ENCODE peak calls at places on chromosomes 4 and X, in eight cellular contexts. E is body of pancreas; Q is nephron progenitor cell; B is neural crest cell; I is GM10248; U is CD4-positive, alpha-beta T cell; L is psoas muscle; K is astrocyte of the spinal cord. Y is an unnamed sample.

GRCh38 chrX:17859609-17860178 is 1.4 kb downstream of the RAI2 start:
- DNase-seq in E (peak; percentile 58), Q (peak; percentile 14), B (no peak), I (no peak), U (peak; percentile 9), L (no peak), K (no peak), Y (no peak)

GRCh38 chr4:124828382-124828781 is 115.8 kb upstream of the ANKRD50 start:
- DNase-seq in E (no peak), Q (no peak), B (no peak), I (no peak), U (no peak), L (no peak), K (no peak), Y (no peak)

GRCh38 chr4:181674315-181674714 is 568.9 kb upstream of the TENM3 start:
- DNase-seq in E (no peak), Q (no peak), B (no peak), I (no peak), U (no peak), L (no peak), K (peak; percentile 50), Y (no peak)

GRCh38 chr4:3629665-3630064 is 97.4 kb upstream of the LRPAP1 start:
- DNase-seq in E (no peak), Q (no peak), B (no peak), I (no peak), U (no peak), L (no peak), K (no peak), Y (no peak)

GRCh38 chr4:6804082-6804752 is 21.7 kb downstream of the KIAA0232 start:
- DNase-seq in E (no peak), Q (no peak), B (no peak), I (no peak), U (no peak), L (no peak), K (no peak), Y (no peak)

GRCh38 chr4:94338681-94339351 is 3.8 kb downstream of the HPGDS start:
- DNase-seq in E (no peak), Q (no peak), B (no peak), I (no peak), U (no peak), L (no peak), K (no peak), Y (no peak)

GRCh38 chrX:132958086-132958703 is at the start of gene HS6ST2:
- DNase-seq in E (peak; percentile 31), Q (peak; percentile 71), B (peak; percentile 39), I (no peak), U (no peak), L (peak; percentile 48), K (no peak), Y (peak; percentile 52)

GRCh38 chrX:1535241-1536041 is 1.5 kb downstream of the P2RY8 start:
- DNase-seq in E (no peak), Q (no peak), B (no peak), I (peak; percentile 36), U (peak; percentile 27), L (no peak), K (no peak), Y (no peak)

GRCh38 chr4:159146007-159146330 is 43.1 kb downstream of the RAPGEF2 start:
- DNase-seq in E (no peak), Q (no peak), B (no peak), I (no peak), U (no peak), L (no peak), K (no peak), Y (no peak)

GRCh38 chr4:136709897-136710296 is 822.4 kb downstream of the PCDH18 start:
- DNase-seq in E (no peak), Q (no peak), B (no peak), I (no peak), U (no peak), L (no peak), K (no peak), Y (no peak)

GRCh38 chrX:2451456-2452316 is 49.1 kb downstream of the DHRSX start:
- DNase-seq in E (no peak), Q (no peak), B (no peak), I (no peak), U (no peak), L (no peak), K (peak; percentile 64), Y (no peak)

GRCh38 chr4:185304944-185305690 is 90.6 kb downstream of the LRP2BP start:
- DNase-seq in E (no peak), Q (no peak), B (no peak), I (peak; percentile 39), U (peak; percentile 2), L (no peak), K (peak; percentile 29), Y (no peak)

GRCh38 chr4:66575024-66575696 is 904.9 kb upstream of the EPHA5 start:
- DNase-seq in E (peak; percentile 75), Q (no peak), B (no peak), I (no peak), U (no peak), L (no peak), K (peak; percentile 97), Y (no peak)

GRCh38 chr4:170248029-170248428 is 158.3 kb upstream of the AADAT start:
- DNase-seq in E (no peak), Q (no peak), B (no peak), I (no peak), U (no peak), L (no peak), K (no peak), Y (no peak)

GRCh38 chr4:7187297-7187592 is 5.1 kb upstream of the SORCS2 start:
- DNase-seq in E (no peak), Q (no peak), B (no peak), I (no peak), U (no peak), L (peak; percentile 6), K (no peak), Y (no peak)

GRCh38 chr4:45453258-45453841 is 670.5 kb downstream of the GABRG1 start:
- DNase-seq in E (no peak), Q (peak; percentile 17), B (no peak), I (peak; percentile 22), U (no peak), L (no peak), K (peak; percentile 20), Y (no peak)

GRCh38 chr4:100870940-100871772 is 353.3 kb upstream of the EMCN start:
- DNase-seq in E (no peak), Q (no peak), B (no peak), I (no peak), U (no peak), L (no peak), K (no peak), Y (no peak)

GRCh38 chrX:69614896-69615295 is 1.0 kb upstream of the EDA start:
- DNase-seq in E (no peak), Q (no peak), B (no peak), I (no peak), U (no peak), L (no peak), K (no peak), Y (no peak)

GRCh38 chr4:23888421-23889319 is 1.2 kb downstream of the PPARGC1A start:
- DNase-seq in E (no peak), Q (peak; percentile 8), B (no peak), I (no peak), U (no peak), L (no peak), K (peak; percentile 50), Y (no peak)

GRCh38 chr4:101328063-101328602 is 19.2 kb downstream of the PPP3CA start:
- DNase-seq in E (no peak), Q (no peak), B (no peak), I (peak; percentile 26), U (no peak), L (no peak), K (no peak), Y (no peak)

GRCh38 chr4:76823516-76823915 is 74.4 kb downstream of the SOWAHB start:
- DNase-seq in E (no peak), Q (no peak), B (no peak), I (no peak), U (no peak), L (no peak), K (peak; percentile 27), Y (no peak)

GRCh38 chr4:141027421-141027820 is 105.8 kb downstream of the RNF150 start:
- DNase-seq in E (no peak), Q (no peak), B (no peak), I (no peak), U (no peak), L (no peak), K (no peak), Y (no peak)

GRCh38 chr4:168274871-168275270 is 43.7 kb downstream of the DDX60 start:
- DNase-seq in E (no peak), Q (no peak), B (no peak), I (no peak), U (no peak), L (no peak), K (no peak), Y (no peak)

DNA sequence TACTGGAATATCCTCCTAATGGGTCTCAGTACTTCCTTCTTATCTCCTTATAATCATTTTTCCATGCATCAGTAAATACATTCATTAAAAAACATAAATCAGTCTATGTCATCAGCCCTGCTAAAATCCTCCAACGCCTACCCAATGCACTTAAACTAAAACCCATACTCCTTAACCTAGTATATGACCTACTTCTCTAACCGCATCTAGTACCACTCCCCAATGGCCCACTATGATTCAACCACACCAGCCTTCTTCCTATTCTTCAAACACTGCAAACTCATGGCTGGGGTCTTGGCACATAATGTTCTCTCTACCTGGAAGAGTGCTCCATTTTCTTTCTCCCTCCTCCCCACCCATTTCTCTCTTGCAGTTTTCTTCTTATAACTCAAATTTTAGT is 18.7 kb downstream of the TEC start:
- DNase-seq in E (no peak), Q (no peak), B (no peak), I (no peak), U (no peak), L (no peak), K (no peak), Y (no peak)
- TF ChIP-seq CTCF in E (no peak), Q (no peak), B (no peak), I (no peak), U (no peak), L (no peak), K (no peak), Y (no peak)

GRCh38 chr4:177441803-177442622 is at the start of gene AGA:
- DNase-seq in E (peak; percentile 97), Q (peak; percentile 89), B (peak; percentile 91), I (peak; percentile 96), U (peak; percentile 90), L (peak; percentile 98), K (peak; percentile 96), Y (peak; percentile 88)
- TF ChIP-seq CTCF in E (no peak), Q (no peak), B (no peak), I (no peak), U (no peak), L (no peak), K (no peak), Y (no peak)

GRCh38 chr4:89438102-89438831 is 130.7 kb upstream of the GPRIN3 start:
- DNase-seq in E (peak; percentile 56), Q (peak; percentile 35), B (no peak), I (peak; percentile 39), U (peak; percentile 21), L (no peak), K (no peak), Y (peak; percentile 13)
- TF ChIP-seq CTCF in E (peak; percentile 62), Q (peak; percentile 28), B (peak; percentile 59), I (no peak), U (peak; percentile 50), L (no peak), K (no peak), Y (peak; percentile 55)

DNA sequence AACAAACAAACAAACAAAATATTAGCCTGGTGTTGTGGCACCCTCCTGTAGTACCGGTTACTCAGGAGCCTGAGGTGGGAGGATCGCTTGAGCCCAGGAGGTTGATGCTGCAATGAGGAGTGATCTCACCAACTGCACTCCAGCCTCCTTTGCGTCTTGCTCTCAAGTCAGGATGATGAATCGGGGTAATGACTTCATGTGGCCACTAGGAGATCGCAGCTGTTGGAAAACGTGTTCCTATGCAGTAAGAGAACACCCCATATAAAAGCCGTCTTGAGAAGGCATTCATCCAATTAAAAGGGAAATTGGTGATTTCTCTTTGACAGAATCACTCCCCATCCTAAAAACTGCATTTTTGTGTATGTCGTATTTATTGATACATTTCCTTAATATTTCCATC is 6.9 kb downstream of the CCNB3 start:
- DNase-seq in E (no peak), Q (no peak), B (no peak), I (no peak), U (no peak), L (no peak), K (no peak), Y (no peak)
- TF ChIP-seq CTCF in E (peak; percentile 3), Q (peak; percentile 8), B (peak; percentile 46), I (no peak), U (no peak), L (peak; percentile 17), K (peak; percentile 19), Y (peak; percentile 29)